ENCODE peak calls at places on chromosome 18, in six cellular contexts. S is astrocyte, Q is fibroblast of pulmonary artery, N is AG10803, G is psoas muscle, U is transverse colon. F is an unnamed sample.

GRCh38 chr18:28504100-28504499 is 327.2 kb upstream of the CDH2 start:
- DNase-seq in G (no peak), S (no peak), U (no peak), N (no peak), Q (peak), F (no peak)

GRCh38 chr18:33184178-33184577 is 256.3 kb downstream of the CCDC178 start:
- DNase-seq in G (no peak), N (no peak), U (no peak), S (no peak), Q (peak), F (no peak)

GRCh38 chr18:79382681-79383387 is 12.9 kb upstream of the NFATC1 start:
- DNase-seq in U (no peak), G (peak), N (no peak), S (no peak), Q (no peak), F (no peak)

GRCh38 chr18:49201464-49201863 is 250.7 kb upstream of the SMAD7 start:
- DNase-seq in N (no peak), S (no peak), G (no peak), U (no peak), Q (no peak), F (no peak)

GRCh38 chr18:45664824-45665763 is 49.8 kb downstream of the SLC14A2 start:
- DNase-seq in G (no peak), U (peak), Q (peak), S (peak), N (peak), F (no peak)

GRCh38 chr18:48875314-48875941 is 75.3 kb downstream of the SMAD7 start:
- DNase-seq in G (no peak), N (no peak), Q (no peak), U (no peak), S (no peak), F (no peak)

GRCh38 chr18:23966909-23967308 is 47.6 kb upstream of the TTC39C start:
- DNase-seq in N (no peak), U (no peak), Q (no peak), S (no peak), G (no peak), F (no peak)

GRCh38 chr18:63105636-63106316 is 213.8 kb downstream of the BCL2 start:
- DNase-seq in Q (no peak), G (no peak), N (no peak), S (no peak), U (no peak), F (no peak)

GRCh38 chr18:50127516-50128229 is 67.3 kb downstream of the MYO5B start:
- DNase-seq in N (no peak), U (no peak), Q (no peak), G (no peak), S (peak), F (no peak)

GRCh38 chr18:70709720-70710119 is 420.9 kb downstream of the SOCS6 start:
- DNase-seq in S (no peak), N (no peak), G (no peak), Q (no peak), U (no peak), F (no peak)

GRCh38 chr18:24937624-24938285 is 414.2 kb downstream of the ZNF521 start:
- DNase-seq in U (no peak), Q (no peak), N (no peak), G (no peak), S (no peak), F (no peak)

GRCh38 chr18:6920099-6920955 is 190.8 kb downstream of the ARHGAP28 start:
- DNase-seq in G (no peak), Q (peak), U (peak), N (peak), S (peak), F (peak)

GRCh38 chr18:39455300-39455699 is 1889.7 kb upstream of the CELF4 start:
- DNase-seq in G (no peak), S (peak), Q (peak), U (no peak), N (peak), F (no peak)

GRCh38 chr18:3172081-3172480 is 47.7 kb downstream of the MYOM1 start:
- DNase-seq in N (no peak), G (no peak), U (no peak), Q (no peak), S (no peak), F (no peak)

GRCh38 chr18:8424481-8424880 is 184.8 kb upstream of the RAB12 start:
- DNase-seq in S (no peak), Q (no peak), N (no peak), G (no peak), U (no peak), F (no peak)

GRCh38 chr18:22507055-22507454 is 89.3 kb upstream of the CTAGE1 start:
- DNase-seq in U (no peak), S (no peak), G (no peak), N (no peak), Q (no peak), F (no peak)

GRCh38 chr18:21194871-21195771 is 46.9 kb upstream of the GREB1L start:
- DNase-seq in N (peak), G (no peak), S (peak), U (no peak), Q (peak), F (no peak)

GRCh38 chr18:59718108-59719057 is 21.2 kb upstream of the CCBE1 start:
- DNase-seq in Q (peak), U (no peak), S (peak), G (no peak), N (peak), F (peak)

GRCh38 chr18:22254088-22254487 is 84.7 kb downstream of the GATA6 start:
- DNase-seq in G (no peak), Q (no peak), S (no peak), N (no peak), U (peak), F (no peak)

GRCh38 chr18:21911551-21911950 is 171.0 kb downstream of the MIB1 start:
- DNase-seq in U (no peak), N (no peak), S (no peak), Q (no peak), G (no peak), F (no peak)

GRCh38 chr18:48719988-48720654 is 181.3 kb downstream of the CTIF start:
- DNase-seq in Q (no peak), N (no peak), U (no peak), S (peak), G (peak), F (peak)

GRCh38 chr18:13368080-13368813 is 149.7 kb downstream of the LDLRAD4 start:
- DNase-seq in N (no peak), G (no peak), Q (no peak), S (no peak), U (no peak), F (no peak)

GRCh38 chr18:10524507-10525425 is 1.1 kb upstream of the NAPG start:
- DNase-seq in N (peak), G (no peak), S (peak), Q (no peak), U (no peak), F (no peak)

GRCh38 chr18:39825485-39825884 is 2129.5 kb upstream of the PIK3C3 start:
- DNase-seq in S (no peak), N (no peak), U (no peak), G (no peak), Q (peak), F (no peak)

GRCh38 chr18:61471832-61472406 is 138.7 kb downstream of the CDH20 start:
- DNase-seq in G (no peak), N (no peak), Q (no peak), S (no peak), U (no peak), F (no peak)

GRCh38 chr18:23618862-23619387 is 32.6 kb upstream of the NPC1 start:
- DNase-seq in Q (no peak), S (no peak), U (no peak), N (no peak), G (no peak), F (no peak)

GRCh38 chr18:32683044-32683443 is 89.8 kb downstream of the KLHL14 start:
- DNase-seq in G (no peak), Q (no peak), N (no peak), U (no peak), S (no peak), F (no peak)

GRCh38 chr18:76445275-76445674 is 49.8 kb downstream of the ZNF516 start:
- DNase-seq in N (peak), Q (peak), U (no peak), S (peak), G (no peak), F (no peak)

GRCh38 chr18:46917808-46918600 is 602 bp downstream of the KATNAL2 start:
- DNase-seq in N (peak), Q (peak), U (peak), G (peak), S (peak), F (no peak)

GRCh38 chr18:48854780-48855179 is 96.0 kb downstream of the SMAD7 start:
- DNase-seq in S (no peak), N (no peak), G (no peak), Q (no peak), U (no peak), F (no peak)

GRCh38 chr18:8063733-8064132 is 496.6 kb downstream of the PTPRM start:
- DNase-seq in N (no peak), S (no peak), Q (no peak), U (no peak), G (no peak), F (no peak)

GRCh38 chr18:49812321-49813070 is 837 bp downstream of the ACAA2 start:
- DNase-seq in N (peak), Q (peak), S (peak), G (no peak), U (no peak), F (no peak)

GRCh38 chr18:36185157-36185556 is 2.1 kb upstream of the MOCOS start:
- DNase-seq in N (no peak), G (no peak), Q (no peak), U (no peak), S (no peak), F (no peak)

GRCh38 chr18:38750786-38751185 is 1185.2 kb upstream of the CELF4 start:
- DNase-seq in Q (no peak), N (no peak), S (no peak), G (no peak), U (no peak), F (no peak)

GRCh38 chr18:58268849-58269248 is 224.8 kb downstream of the NEDD4L start:
- DNase-seq in Q (peak), S (peak), N (peak), U (no peak), G (no peak), F (no peak)

GRCh38 chr18:75199327-75199726 is 9.6 kb downstream of the PTGR3 start:
- DNase-seq in G (no peak), U (no peak), S (no peak), N (no peak), Q (peak), F (no peak)
- H3K4me3 ChIP-seq in G (no peak), U (no peak), S (no peak), N (no peak), Q (no peak), F (no peak)

GRCh38 chr18:11532758-11533512 is 76.5 kb upstream of the SLC35G4 start:
- DNase-seq in U (no peak), Q (no peak), S (no peak), N (no peak), G (no peak), F (no peak)

GRCh38 chr18:11533942-11534496 is 75.4 kb upstream of the SLC35G4 start:
- DNase-seq in N (no peak), U (no peak), S (no peak), Q (no peak), G (no peak), F (no peak)

GRCh38 chr18:11523809-11524208 is 85.6 kb upstream of the SLC35G4 start:
- DNase-seq in U (no peak), S (no peak), N (no peak), G (no peak), Q (no peak), F (no peak)

GRCh38 chr18:11533513-11533890 is 75.9 kb upstream of the SLC35G4 start:
- DNase-seq in N (no peak), Q (no peak), U (no peak), S (no peak), G (no peak), F (no peak)

GRCh38 chr18:11529081-11529480 is 80.3 kb upstream of the SLC35G4 start:
- DNase-seq in Q (no peak), U (no peak), G (no peak), S (peak), N (peak), F (no peak)
- TF ChIP-seq CTCF in Q (no peak), U (no peak), G (no peak), S (no peak), N (no peak), F (no peak)

GRCh38 chr18:55511277-55511676 is 76.7 kb downstream of the TCF4 start:
- DNase-seq in N (no peak), U (no peak), Q (no peak), G (no peak), S (no peak), F (no peak)

GRCh38 chr18:55513199-55513598 is 74.8 kb downstream of the TCF4 start:
- DNase-seq in G (no peak), S (peak), Q (peak), N (peak), U (no peak), F (no peak)

GRCh38 chr18:55508637-55509036 is 79.4 kb downstream of the TCF4 start:
- DNase-seq in G (no peak), Q (no peak), N (no peak), U (no peak), S (no peak), F (no peak)

GRCh38 chr18:55510809-55511208 is 77.2 kb downstream of the TCF4 start:
- DNase-seq in U (no peak), S (peak), N (peak), Q (peak), G (no peak), F (peak)

GRCh38 chr18:55509631-55510372 is 78.2 kb downstream of the TCF4 start:
- DNase-seq in N (peak), Q (peak), G (no peak), U (no peak), S (peak), F (peak)
- H3K4me3 ChIP-seq in N (peak), Q (peak), G (peak), U (no peak), S (peak), F (peak)

GRCh38 chr18:37277753-37278152 is 287.8 kb downstream of the CELF4 start:
- DNase-seq in Q (no peak), U (no peak), G (no peak), N (no peak), S (no peak), F (no peak)

GRCh38 chr18:37284260-37284659 is 281.3 kb downstream of the CELF4 start:
- DNase-seq in U (no peak), S (no peak), Q (no peak), N (no peak), G (no peak), F (no peak)

GRCh38 chr18:37286801-37287200 is 278.8 kb downstream of the CELF4 start:
- DNase-seq in G (no peak), N (no peak), S (no peak), Q (no peak), U (no peak), F (no peak)

GRCh38 chr18:37280701-37281100 is 284.9 kb downstream of the CELF4 start:
- DNase-seq in G (no peak), U (no peak), N (no peak), Q (no peak), S (no peak), F (no peak)

GRCh38 chr18:37282386-37283037 is 283.1 kb downstream of the CELF4 start:
- DNase-seq in N (no peak), S (no peak), U (no peak), G (no peak), Q (peak), F (no peak)
- TF ChIP-seq CTCF in N (peak), S (peak), U (no peak), G (peak), Q (peak), F (peak)